ENCODE peak calls at places on chromosomes 1 and 21, in ten cellular contexts. One of them, this sample, is unnamed.
A peak's percentile ranks its signal among the peaks of the same experiment; 100 is the strongest.

GRCh38 chr1:9593492-9594465 is 5.1 kb downstream of the TMEM201 start:
- DNase-seq in gastrocnemius medialis: peak; percentile 56
- DNase-seq in K562: peak; percentile 85
- DNase-seq in neural progenitor cell: peak; percentile 96
- DNase-seq in right lobe of liver: peak; percentile 59
- DNase-seq in heart left ventricle: peak; percentile 86
- DNase-seq in stomach: peak; percentile 49
- DNase-seq in pancreas: peak; percentile 62
- DNase-seq in IMR-90: peak; percentile 69
- DNase-seq in endothelial cell of umbilical vein: peak; percentile 83
- DNase-seq in this sample: no peak

GRCh38 chr1:17792421-17792820 is 37.3 kb downstream of the ACTL8 start:
- DNase-seq in right lobe of liver: no peak
- DNase-seq in IMR-90: no peak
- DNase-seq in heart left ventricle: no peak
- DNase-seq in gastrocnemius medialis: no peak
- DNase-seq in pancreas: no peak
- DNase-seq in K562: no peak
- DNase-seq in stomach: no peak
- DNase-seq in endothelial cell of umbilical vein: no peak
- DNase-seq in neural progenitor cell: no peak
- DNase-seq in this sample: no peak

GRCh38 chr1:10881046-10881445 is 84.6 kb upstream of the CASZ1 start:
- DNase-seq in heart left ventricle: no peak
- DNase-seq in K562: no peak
- DNase-seq in IMR-90: no peak
- DNase-seq in right lobe of liver: no peak
- DNase-seq in stomach: no peak
- DNase-seq in neural progenitor cell: no peak
- DNase-seq in pancreas: no peak
- DNase-seq in gastrocnemius medialis: no peak
- DNase-seq in endothelial cell of umbilical vein: no peak
- DNase-seq in this sample: no peak

GRCh38 chr1:154972517-154973343 is 1.8 kb upstream of the CKS1B start:
- DNase-seq in neural progenitor cell: peak; percentile 94
- DNase-seq in K562: no peak
- DNase-seq in pancreas: peak; percentile 77
- DNase-seq in gastrocnemius medialis: peak; percentile 67
- DNase-seq in endothelial cell of umbilical vein: peak; percentile 95
- DNase-seq in stomach: peak; percentile 83
- DNase-seq in heart left ventricle: peak; percentile 69
- DNase-seq in right lobe of liver: peak; percentile 90
- DNase-seq in IMR-90: peak; percentile 95
- DNase-seq in this sample: no peak

GRCh38 chr1:39297534-39297933 is 93.0 kb downstream of the MACF1 start:
- DNase-seq in heart left ventricle: no peak
- DNase-seq in endothelial cell of umbilical vein: no peak
- DNase-seq in neural progenitor cell: no peak
- DNase-seq in K562: no peak
- DNase-seq in pancreas: no peak
- DNase-seq in IMR-90: peak; percentile 68
- DNase-seq in stomach: no peak
- DNase-seq in right lobe of liver: no peak
- DNase-seq in gastrocnemius medialis: no peak
- DNase-seq in this sample: no peak

GRCh38 chr1:228083871-228084278 is 1.4 kb downstream of the ARF1 start:
- DNase-seq in heart left ventricle: no peak
- DNase-seq in stomach: no peak
- DNase-seq in right lobe of liver: peak; percentile 61
- DNase-seq in gastrocnemius medialis: peak; percentile 60
- DNase-seq in neural progenitor cell: peak; percentile 50
- DNase-seq in endothelial cell of umbilical vein: peak; percentile 37
- DNase-seq in IMR-90: peak; percentile 22
- DNase-seq in K562: no peak
- DNase-seq in pancreas: peak; percentile 61
- DNase-seq in this sample: no peak

GRCh38 chr1:167721617-167722151 is at the start of gene MPZL1:
- DNase-seq in K562: peak; percentile 100
- DNase-seq in neural progenitor cell: peak; percentile 93
- DNase-seq in IMR-90: peak; percentile 92
- DNase-seq in endothelial cell of umbilical vein: peak; percentile 96
- DNase-seq in gastrocnemius medialis: peak; percentile 95
- DNase-seq in heart left ventricle: peak; percentile 98
- DNase-seq in pancreas: peak; percentile 98
- DNase-seq in stomach: peak; percentile 98
- DNase-seq in right lobe of liver: peak; percentile 98
- DNase-seq in this sample: peak; percentile 87

GRCh38 chr1:26784023-26784871 is 3.5 kb upstream of the PIGV start:
- DNase-seq in right lobe of liver: peak; percentile 84
- DNase-seq in K562: peak; percentile 97
- DNase-seq in stomach: peak; percentile 84
- DNase-seq in gastrocnemius medialis: peak; percentile 59
- DNase-seq in IMR-90: peak; percentile 80
- DNase-seq in pancreas: no peak
- DNase-seq in endothelial cell of umbilical vein: peak; percentile 60
- DNase-seq in heart left ventricle: peak; percentile 81
- DNase-seq in neural progenitor cell: peak; percentile 26
- DNase-seq in this sample: no peak

GRCh38 chr1:244231572-244232315 is 180.7 kb downstream of the ZBTB18 start:
- DNase-seq in neural progenitor cell: peak; percentile 38
- DNase-seq in gastrocnemius medialis: peak; percentile 93
- DNase-seq in heart left ventricle: no peak
- DNase-seq in K562: no peak
- DNase-seq in stomach: peak; percentile 46
- DNase-seq in endothelial cell of umbilical vein: no peak
- DNase-seq in IMR-90: peak; percentile 28
- DNase-seq in pancreas: peak; percentile 66
- DNase-seq in right lobe of liver: no peak
- DNase-seq in this sample: no peak

GRCh38 chr1:154221815-154222081 is 993 bp downstream of the UBAP2L start:
- DNase-seq in gastrocnemius medialis: no peak
- DNase-seq in pancreas: no peak
- DNase-seq in stomach: no peak
- DNase-seq in neural progenitor cell: no peak
- DNase-seq in right lobe of liver: no peak
- DNase-seq in IMR-90: peak; percentile 87
- DNase-seq in endothelial cell of umbilical vein: peak; percentile 61
- DNase-seq in heart left ventricle: no peak
- DNase-seq in K562: no peak
- DNase-seq in this sample: no peak

GRCh38 chr1:30670195-30671060 is 53.0 kb downstream of the MATN1 start:
- DNase-seq in K562: no peak
- DNase-seq in gastrocnemius medialis: no peak
- DNase-seq in heart left ventricle: no peak
- DNase-seq in neural progenitor cell: no peak
- DNase-seq in endothelial cell of umbilical vein: no peak
- DNase-seq in right lobe of liver: peak; percentile 8
- DNase-seq in stomach: no peak
- DNase-seq in IMR-90: peak; percentile 38
- DNase-seq in pancreas: peak; percentile 33
- DNase-seq in this sample: no peak

GRCh38 chr1:215739028-215739427 is 171.9 kb downstream of the KCTD3 start:
- DNase-seq in neural progenitor cell: no peak
- DNase-seq in pancreas: no peak
- DNase-seq in gastrocnemius medialis: no peak
- DNase-seq in K562: no peak
- DNase-seq in endothelial cell of umbilical vein: no peak
- DNase-seq in stomach: no peak
- DNase-seq in right lobe of liver: no peak
- DNase-seq in heart left ventricle: no peak
- DNase-seq in IMR-90: no peak
- DNase-seq in this sample: no peak

GRCh38 chr1:23367451-23367790 is 2.2 kb downstream of the ZNF436 start:
- DNase-seq in endothelial cell of umbilical vein: no peak
- DNase-seq in right lobe of liver: no peak
- DNase-seq in gastrocnemius medialis: no peak
- DNase-seq in stomach: no peak
- DNase-seq in neural progenitor cell: peak; percentile 24
- DNase-seq in heart left ventricle: no peak
- DNase-seq in pancreas: peak; percentile 21
- DNase-seq in IMR-90: no peak
- DNase-seq in K562: no peak
- DNase-seq in this sample: no peak
- H3K4me1 ChIP-seq in endothelial cell of umbilical vein: peaks cover 32% of the 10 kb centered on the region
- H3K4me1 ChIP-seq in right lobe of liver: peaks cover 20% of the 10 kb centered on the region
- H3K4me1 ChIP-seq in gastrocnemius medialis: peaks cover 42% of the 10 kb centered on the region
- H3K4me1 ChIP-seq in stomach: peaks cover 51% of the 10 kb centered on the region
- H3K4me1 ChIP-seq in neural progenitor cell: peaks cover 28% of the 10 kb centered on the region
- H3K4me1 ChIP-seq in heart left ventricle: peaks cover 43% of the 10 kb centered on the region
- H3K4me1 ChIP-seq in pancreas: peaks cover 4% of the 10 kb centered on the region
- H3K4me1 ChIP-seq in IMR-90: peaks cover 15% of the 10 kb centered on the region
- H3K4me1 ChIP-seq in K562: peaks cover 23% of the 10 kb centered on the region
- H3K4me1 ChIP-seq in this sample: peaks cover 21% of the 10 kb centered on the region

GRCh38 chr1:236066828-236067386 is 2.0 kb upstream of the NID1 start:
- DNase-seq in IMR-90: no peak
- DNase-seq in K562: no peak
- DNase-seq in pancreas: no peak
- DNase-seq in neural progenitor cell: no peak
- DNase-seq in endothelial cell of umbilical vein: no peak
- DNase-seq in heart left ventricle: peak; percentile 79
- DNase-seq in gastrocnemius medialis: peak; percentile 28
- DNase-seq in stomach: peak; percentile 43
- DNase-seq in right lobe of liver: peak; percentile 66
- DNase-seq in this sample: peak; percentile 68
- H3K27ac ChIP-seq in IMR-90: no peak overlapping the region
- H3K27ac ChIP-seq in K562: no peak overlapping the region
- H3K27ac ChIP-seq in pancreas: no peak overlapping the region
- H3K27ac ChIP-seq in neural progenitor cell: no peak overlapping the region
- H3K27ac ChIP-seq in endothelial cell of umbilical vein: no peak overlapping the region
- H3K27ac ChIP-seq in heart left ventricle: peak overlapping the region; percentile 96
- H3K27ac ChIP-seq in gastrocnemius medialis: peak overlapping the region; percentile 86
- H3K27ac ChIP-seq in stomach: peak overlapping the region; percentile 97
- H3K27ac ChIP-seq in right lobe of liver: peak overlapping the region; percentile 99
- H3K27ac ChIP-seq in this sample: no peak overlapping the region

GRCh38 chr1:169263059-169263458 is 104.5 kb downstream of the NME7 start:
- DNase-seq in heart left ventricle: no peak
- DNase-seq in IMR-90: no peak
- DNase-seq in endothelial cell of umbilical vein: no peak
- DNase-seq in stomach: no peak
- DNase-seq in right lobe of liver: no peak
- DNase-seq in K562: no peak
- DNase-seq in gastrocnemius medialis: no peak
- DNase-seq in pancreas: no peak
- DNase-seq in neural progenitor cell: no peak
- DNase-seq in this sample: no peak
- H3K9me3 ChIP-seq in heart left ventricle: no peaks in the 10 kb centered on the region
- H3K9me3 ChIP-seq in IMR-90: no peaks in the 10 kb centered on the region
- H3K9me3 ChIP-seq in endothelial cell of umbilical vein: no peaks in the 10 kb centered on the region
- H3K9me3 ChIP-seq in stomach: no peaks in the 10 kb centered on the region
- H3K9me3 ChIP-seq in right lobe of liver: no peaks in the 10 kb centered on the region
- H3K9me3 ChIP-seq in K562: no peaks in the 10 kb centered on the region
- H3K9me3 ChIP-seq in gastrocnemius medialis: no peaks in the 10 kb centered on the region
- H3K9me3 ChIP-seq in pancreas: no peaks in the 10 kb centered on the region
- H3K9me3 ChIP-seq in neural progenitor cell: no peaks in the 10 kb centered on the region
- H3K9me3 ChIP-seq in this sample: no peaks in the 10 kb centered on the region

GRCh38 chr21:45125347-45125746 is 51.0 kb downstream of the ADARB1 start:
- DNase-seq in right lobe of liver: no peak
- DNase-seq in IMR-90: no peak
- DNase-seq in gastrocnemius medialis: no peak
- DNase-seq in heart left ventricle: no peak
- DNase-seq in K562: no peak
- DNase-seq in neural progenitor cell: no peak
- DNase-seq in stomach: no peak
- DNase-seq in pancreas: no peak
- DNase-seq in endothelial cell of umbilical vein: no peak
- DNase-seq in this sample: no peak
- H3K4me1 ChIP-seq in right lobe of liver: no peaks in the 10 kb centered on the region
- H3K4me1 ChIP-seq in IMR-90: peaks cover 21% of the 10 kb centered on the region
- H3K4me1 ChIP-seq in gastrocnemius medialis: peaks cover 36% of the 10 kb centered on the region
- H3K4me1 ChIP-seq in heart left ventricle: peaks cover 35% of the 10 kb centered on the region
- H3K4me1 ChIP-seq in K562: peaks cover 5% of the 10 kb centered on the region
- H3K4me1 ChIP-seq in neural progenitor cell: peaks cover 4% of the 10 kb centered on the region
- H3K4me1 ChIP-seq in stomach: peaks cover 44% of the 10 kb centered on the region
- H3K4me1 ChIP-seq in pancreas: no peaks in the 10 kb centered on the region
- H3K4me1 ChIP-seq in endothelial cell of umbilical vein: peaks cover 19% of the 10 kb centered on the region
- H3K4me1 ChIP-seq in this sample: peaks cover 5% of the 10 kb centered on the region

DNA sequence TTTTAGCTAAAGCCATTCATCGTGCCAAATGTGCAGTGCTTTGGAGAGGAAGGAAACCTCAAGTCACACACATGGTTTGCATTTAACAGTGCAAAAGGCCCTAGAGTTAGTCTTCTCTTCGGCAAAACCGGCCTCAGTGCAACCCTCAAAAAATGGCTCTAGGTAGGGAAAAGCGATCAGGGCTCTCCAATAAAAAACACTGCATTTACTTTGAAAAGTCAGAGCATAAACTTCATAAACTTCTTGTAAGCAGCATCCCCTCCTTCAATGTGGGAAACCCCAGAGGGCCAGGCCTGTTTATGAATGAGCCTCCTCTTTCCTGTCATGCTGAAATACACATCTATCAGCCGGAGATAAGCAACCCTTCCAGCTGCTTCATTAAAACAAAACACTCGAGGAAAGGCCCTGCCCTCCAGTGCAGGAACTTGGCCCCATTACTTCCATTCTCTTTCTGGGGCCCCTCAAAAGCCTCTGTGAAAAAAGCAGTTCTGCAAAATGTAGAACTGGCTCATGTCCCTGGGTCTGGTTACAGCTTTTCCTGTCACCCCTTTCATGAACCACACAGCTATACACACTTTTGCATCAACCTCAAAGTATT is 184.0 kb downstream of the CDC7 start:
- DNase-seq in heart left ventricle: no peak
- DNase-seq in gastrocnemius medialis: no peak
- DNase-seq in neural progenitor cell: no peak
- DNase-seq in K562: no peak
- DNase-seq in stomach: no peak
- DNase-seq in pancreas: no peak
- DNase-seq in IMR-90: peak; percentile 50
- DNase-seq in right lobe of liver: no peak
- DNase-seq in endothelial cell of umbilical vein: peak; percentile 66
- DNase-seq in this sample: peak; percentile 1
- H3K27ac ChIP-seq in heart left ventricle: peak overlapping the region; percentile 7
- H3K27ac ChIP-seq in gastrocnemius medialis: no peak overlapping the region
- H3K27ac ChIP-seq in neural progenitor cell: peak overlapping the region; percentile 59
- H3K27ac ChIP-seq in K562: peak overlapping the region; percentile 14
- H3K27ac ChIP-seq in stomach: no peak overlapping the region
- H3K27ac ChIP-seq in pancreas: no peak overlapping the region
- H3K27ac ChIP-seq in IMR-90: peak overlapping the region; percentile 26
- H3K27ac ChIP-seq in right lobe of liver: no peak overlapping the region
- H3K27ac ChIP-seq in endothelial cell of umbilical vein: no peak overlapping the region
- H3K27ac ChIP-seq in this sample: no peak overlapping the region

This sample was measured in CD8-positive, alpha-beta T cell.